ENCODE peak calls at places on chromosomes 4 and X, in seven cellular contexts. F is DND-41, N is hippocampal formation, X is T-helper 1 cell, C is A673, U is Calu3, G is RPMI7951. T is an unnamed sample.

GRCh38 chrX:44431206-44431605 is 87.7 kb upstream of the EFHC2 start:
- DNase-seq in F (no peak), N (no peak), U (peak), X (no peak), C (peak), G (peak), T (no peak)

GRCh38 chr4:144399927-144400326 is 246.0 kb upstream of the HHIP start:
- DNase-seq in U (peak), F (peak), X (no peak), N (no peak), C (peak), G (peak), T (no peak)

GRCh38 chr4:114386637-114387233 is 211.9 kb upstream of the UGT8 start:
- DNase-seq in G (peak), F (no peak), U (peak), N (peak), X (no peak), C (peak), T (peak)

GRCh38 chr4:102454981-102455690 is 46.0 kb upstream of the NFKB1 start:
- DNase-seq in G (no peak), N (no peak), F (no peak), X (no peak), C (no peak), U (no peak), T (no peak)

GRCh38 chrX:55109304-55109703 is 20.5 kb downstream of the PAGE2 start:
- DNase-seq in X (no peak), N (no peak), G (no peak), U (no peak), C (no peak), F (no peak), T (no peak)

GRCh38 chr4:42391981-42392380 is 5.3 kb upstream of the SHISA3 start:
- DNase-seq in C (peak), U (no peak), F (no peak), X (no peak), N (no peak), G (no peak), T (no peak)

GRCh38 chr4:94530073-94530472 is 78.3 kb downstream of the PDLIM5 start:
- DNase-seq in N (no peak), G (no peak), F (no peak), C (no peak), U (no peak), X (no peak), T (no peak)

GRCh38 chr4:97404876-97405523 is 738.3 kb downstream of the STPG2 start:
- DNase-seq in G (no peak), X (no peak), C (no peak), F (no peak), U (no peak), N (no peak), T (no peak)

GRCh38 chr4:96097693-96098092 is 257.8 kb downstream of the PDHA2 start:
- DNase-seq in X (no peak), G (no peak), F (no peak), C (no peak), U (no peak), N (no peak), T (no peak)

GRCh38 chr4:165765053-165765452 is 108.0 kb upstream of the TLL1 start:
- DNase-seq in G (no peak), C (no peak), X (no peak), F (no peak), N (no peak), U (peak), T (no peak)

GRCh38 chrX:40130207-40130606 is 32.4 kb upstream of the BCOR start:
- DNase-seq in U (peak), X (no peak), C (no peak), G (peak), N (no peak), F (no peak), T (no peak)

GRCh38 chr4:88043586-88044340 is 36.3 kb downstream of the PKD2 start:
- DNase-seq in U (no peak), F (no peak), C (no peak), N (no peak), X (no peak), G (peak), T (no peak)

GRCh38 chr4:7194251-7195137 is 2.2 kb downstream of the SORCS2 start:
- DNase-seq in F (peak), C (no peak), N (peak), X (no peak), U (peak), G (no peak), T (peak)

GRCh38 chr4:71784569-71785197 is 804 bp upstream of the GC start:
- DNase-seq in G (no peak), N (no peak), X (no peak), F (no peak), U (no peak), C (no peak), T (no peak)

GRCh38 chr4:10066704-10067651 is 45.7 kb upstream of the SLC2A9 start:
- DNase-seq in U (no peak), N (no peak), C (peak), F (no peak), G (no peak), X (no peak), T (no peak)

GRCh38 chrX:482192-482701 is 95.5 kb upstream of the PPP2R3B start:
- DNase-seq in C (no peak), G (no peak), U (no peak), N (no peak), F (no peak), X (no peak), T (no peak)

GRCh38 chr4:181030961-181031360 is 1212.2 kb upstream of the TENM3 start:
- DNase-seq in X (no peak), C (no peak), U (no peak), F (no peak), G (peak), N (peak), T (no peak)

GRCh38 chr4:185820119-185821028 is 8.4 kb upstream of the SORBS2 start:
- DNase-seq in U (no peak), C (no peak), F (no peak), X (no peak), G (no peak), N (no peak), T (no peak)

GRCh38 chr4:102141855-102142254 is 203.4 kb downstream of the SLC39A8 start:
- DNase-seq in N (no peak), U (no peak), C (no peak), X (no peak), G (no peak), F (no peak), T (no peak)

T was measured in NCI-H1092 treated with DMSO at 0.1 percent for 48 hours.